ENCODE peak calls at places on chromosomes 12 and 14, in five cellular contexts. F is T-helper 1 cell; Q is psoas muscle; X is omental fat pad; O is activated CD4-positive, alpha-beta T cell treated with anti-CD3 and anti-CD28 coated beads for 48 hours. J is an unnamed sample.

GRCh38 chr14:98218213-98218612 is 1053.8 kb downstream of the BCL11B start:
- DNase-seq in F (no peak), Q (no peak), X (no peak), O (no peak), J (no peak)

GRCh38 chr14:102573591-102574046 is 18.8 kb upstream of the RCOR1 start:
- DNase-seq in F (no peak), Q (no peak), X (no peak), O (no peak), J (no peak)

GRCh38 chr14:23447634-23448353 is 12.3 kb upstream of the MYH7 start:
- DNase-seq in F (no peak), Q (no peak), X (no peak), O (no peak), J (no peak)

GRCh38 chr12:12976366-12976765 is 23.7 kb downstream of the HEBP1 start:
- DNase-seq in F (no peak), Q (no peak), X (no peak), O (no peak), J (no peak)

GRCh38 chr14:104361101-104361591 is 218.4 kb upstream of the C14orf180 start:
- DNase-seq in F (no peak), Q (no peak), X (no peak), O (no peak), J (no peak)

GRCh38 chr12:45557020-45557419 is 172.5 kb upstream of the ARID2 start:
- DNase-seq in F (no peak), Q (no peak), X (no peak), O (no peak), J (no peak)

GRCh38 chr12:42129595-42130204 is 15.0 kb downstream of the GXYLT1 start:
- DNase-seq in F (no peak), Q (no peak), X (no peak), O (no peak), J (peak; percentile 52)

GRCh38 chr14:67837011-67837624 is 17.5 kb downstream of the RAD51B start:
- DNase-seq in F (no peak), Q (no peak), X (peak; percentile 51), O (peak; percentile 61), J (peak; percentile 55)

GRCh38 chr12:64729909-64730584 is 29.2 kb downstream of the GNS start:
- DNase-seq in F (no peak), Q (no peak), X (no peak), O (no peak), J (no peak)

GRCh38 chr14:87286826-87287225 is 706.2 kb downstream of the GALC start:
- DNase-seq in F (no peak), Q (no peak), X (no peak), O (no peak), J (no peak)

GRCh38 chr12:110278137-110278536 is 2.9 kb upstream of the ATP2A2 start:
- DNase-seq in F (no peak), Q (no peak), X (no peak), O (no peak), J (no peak)

GRCh38 chr12:19026035-19026434 is 103.5 kb upstream of the PLEKHA5 start:
- DNase-seq in F (no peak), Q (no peak), X (no peak), O (no peak), J (no peak)

GRCh38 chr12:125853670-125854069 is 788.4 kb downstream of the AACS start:
- DNase-seq in F (no peak), Q (no peak), X (no peak), O (no peak), J (no peak)

GRCh38 chr12:93748672-93749403 is 71.7 kb downstream of the CRADD start:
- DNase-seq in F (no peak), Q (no peak), X (no peak), O (no peak), J (peak; percentile 11)

GRCh38 chr14:65792208-65792905 is 379.8 kb downstream of the FUT8 start:
- DNase-seq in F (no peak), Q (no peak), X (no peak), O (no peak), J (no peak)

GRCh38 chr14:67413806-67414769 is 2.1 kb upstream of the PLEK2 start:
- DNase-seq in F (no peak), Q (no peak), X (no peak), O (peak; percentile 61), J (no peak)

GRCh38 chr12:1115471-1116242 is 124.6 kb downstream of the ERC1 start:
- DNase-seq in F (no peak), Q (no peak), X (no peak), O (no peak), J (no peak)

GRCh38 chr12:108955225-108955835 is 65.5 kb downstream of the SVOP start:
- DNase-seq in F (no peak), Q (peak; percentile 27), X (no peak), O (no peak), J (peak; percentile 52)

GRCh38 chr12:113766880-113767878 is 198.9 kb downstream of the RBM19 start:
- DNase-seq in F (no peak), Q (no peak), X (no peak), O (no peak), J (no peak)

GRCh38 chr12:26034371-26035142 is 76.1 kb downstream of the RASSF8 start:
- DNase-seq in F (no peak), Q (no peak), X (no peak), O (no peak), J (no peak)

GRCh38 chr14:57244103-57244502 is 24.6 kb downstream of the EXOC5 start:
- DNase-seq in F (no peak), Q (no peak), X (no peak), O (no peak), J (no peak)

GRCh38 chr14:91417983-91418386 is 365 bp upstream of the CCDC88C start:
- DNase-seq in F (peak; percentile 52), Q (peak; percentile 42), X (no peak), O (peak; percentile 72), J (peak; percentile 55)

GRCh38 chr14:51780741-51781140 is 79.7 kb upstream of the GNG2 start:
- DNase-seq in F (no peak), Q (no peak), X (no peak), O (no peak), J (no peak)

GRCh38 chr12:68100241-68100640 is 59.3 kb downstream of the IFNG start:
- DNase-seq in F (no peak), Q (no peak), X (no peak), O (no peak), J (no peak)

GRCh38 chr14:67137744-67138371 is 51.4 kb upstream of the GARIN2 start:
- DNase-seq in F (no peak), Q (no peak), X (no peak), O (no peak), J (no peak)

GRCh38 chr12:123075591-123076171 is 75.2 kb downstream of the PITPNM2 start:
- DNase-seq in F (peak; percentile 32), Q (no peak), X (no peak), O (peak; percentile 84), J (peak; percentile 83)

GRCh38 chr14:93686313-93686712 is 102.0 kb downstream of the PRIMA1 start:
- DNase-seq in F (no peak), Q (no peak), X (no peak), O (no peak), J (no peak)

GRCh38 chr12:123387508-123388217 is 3.7 kb downstream of the KMT5A start:
- DNase-seq in F (no peak), Q (no peak), X (no peak), O (no peak), J (no peak)

GRCh38 chr12:92445253-92446081 is 257.3 kb upstream of the PLEKHG7 start:
- DNase-seq in F (no peak), Q (no peak), X (no peak), O (no peak), J (no peak)

GRCh38 chr14:100556936-100557505 is 30.2 kb downstream of the BEGAIN start:
- DNase-seq in F (no peak), Q (no peak), X (no peak), O (no peak), J (no peak)

GRCh38 chr12:1779783-1780182 is 40.6 kb upstream of the LRTM2 start:
- DNase-seq in F (no peak), Q (no peak), X (no peak), O (no peak), J (no peak)

GRCh38 chr12:120798696-120799095 is 73.1 kb downstream of the ACADS start:
- DNase-seq in F (no peak), Q (no peak), X (no peak), O (no peak), J (no peak)

GRCh38 chr14:55297611-55298323 is 26.5 kb downstream of the FBXO34 start:
- DNase-seq in F (no peak), Q (no peak), X (no peak), O (peak; percentile 41), J (no peak)

J was measured in NCI-H146.